ENCODE peak calls at places on chromosomes 7 and 10, in nine cellular contexts. Y, R, G, M, U, E, S, T and W are unnamed samples.

GRCh38 chr10:75693453-75693852 is 262.0 kb downstream of the LRMDA start:
- DNase-seq in G (no peak), Y (no peak), E (no peak), M (no peak), T (no peak), R (no peak), U (no peak), S (no peak), W (no peak)

GRCh38 chr10:34812771-34813170 is 2.3 kb downstream of the PARD3 start:
- DNase-seq in Y (no peak), G (no peak), E (no peak), U (no peak), R (no peak), T (no peak), M (no peak), S (no peak), W (no peak)

GRCh38 chr10:102656791-102657371 is 12.6 kb downstream of the TRIM8 start:
- DNase-seq in M (no peak), T (no peak), G (peak), E (no peak), S (no peak), U (no peak), Y (no peak), R (peak), W (no peak)

GRCh38 chr7:131511774-131512535 is 44.5 kb downstream of the PODXL start:
- DNase-seq in E (no peak), M (peak), U (no peak), G (no peak), S (no peak), T (no peak), R (no peak), Y (no peak), W (no peak)

GRCh38 chr10:66218981-66219587 is 706.8 kb upstream of the LRRTM3 start:
- DNase-seq in Y (no peak), R (no peak), E (no peak), M (no peak), S (no peak), T (no peak), G (no peak), U (no peak), W (no peak)

GRCh38 chr7:158030566-158030965 is 557.1 kb downstream of the PTPRN2 start:
- DNase-seq in T (no peak), E (no peak), S (no peak), M (no peak), G (peak), U (no peak), Y (no peak), R (no peak), W (no peak)

GRCh38 chr10:109726473-109726872 is 196.8 kb downstream of the XPNPEP1 start:
- DNase-seq in S (no peak), T (no peak), Y (no peak), E (no peak), R (peak), M (no peak), G (no peak), U (no peak), W (no peak)

GRCh38 chr10:70920519-70920918 is 32.2 kb upstream of the PCBD1 start:
- DNase-seq in E (no peak), Y (no peak), S (no peak), U (peak), R (peak), G (peak), T (no peak), M (no peak), W (no peak)

GRCh38 chr7:73738612-73739386 is at the start of gene ABHD11:
- DNase-seq in Y (peak), M (peak), R (peak), T (peak), G (peak), E (peak), S (peak), U (peak), W (peak)
- TF ChIP-seq POLR2A in Y (peak), M (no peak), R (peak), T (peak), G (no peak), E (peak), S (peak), U (peak), W (peak)

GRCh38 chr10:27240212-27240890 is at the start of gene ACBD5:
- DNase-seq in G (peak), U (peak), M (peak), S (peak), Y (peak), R (peak), E (peak), T (peak), W (peak)
- TF ChIP-seq POLR2A in G (no peak), U (peak), M (no peak), S (no peak), Y (peak), R (peak), E (no peak), T (peak), W (no peak)

DNA sequence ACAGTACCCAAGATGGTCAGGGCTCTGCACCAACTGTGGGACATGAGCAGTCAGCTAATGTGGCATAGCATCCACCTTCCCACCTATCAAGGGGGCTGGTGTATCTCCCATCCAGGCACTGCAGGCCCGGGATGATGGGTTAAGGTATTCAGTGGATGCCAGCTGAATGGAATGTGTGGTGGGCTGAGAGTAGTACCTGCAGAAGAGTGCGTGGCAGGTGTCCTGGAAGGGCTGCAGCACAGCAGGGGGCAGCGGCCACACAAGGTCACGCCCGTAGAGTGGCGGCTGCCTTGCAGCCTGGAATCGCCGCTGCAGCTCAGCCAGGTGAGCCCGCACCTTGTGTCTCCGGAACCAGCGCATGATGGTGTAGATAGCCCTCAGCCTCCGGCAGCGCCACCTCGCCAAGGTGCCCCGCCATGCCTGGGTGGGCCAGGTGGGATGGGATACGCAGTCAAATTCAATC is 13.3 kb downstream of the MYO1G start:
- DNase-seq in E (no peak), G (no peak), Y (no peak), T (no peak), R (no peak), U (no peak), S (no peak), M (no peak), W (no peak)
- TF ChIP-seq POLR2A in E (no peak), G (no peak), Y (no peak), T (no peak), R (no peak), U (no peak), S (no peak), M (no peak), W (no peak)

GRCh38 chr7:112110651-112111050 is 95.5 kb downstream of the DOCK4 start:
- DNase-seq in Y (no peak), T (no peak), U (no peak), R (no peak), E (no peak), G (no peak), M (no peak), S (no peak), W (no peak)
- TF ChIP-seq POLR2A in Y (no peak), T (no peak), U (no peak), R (no peak), E (no peak), G (no peak), M (no peak), S (no peak), W (no peak)

GRCh38 chr7:50653997-50654425 is 88.8 kb upstream of the DDC start:
- DNase-seq in R (peak), E (no peak), T (peak), Y (peak), S (peak), U (no peak), M (peak), G (peak), W (no peak)
- TF ChIP-seq POLR2A in R (peak), E (no peak), T (no peak), Y (no peak), S (no peak), U (no peak), M (no peak), G (no peak), W (no peak)

GRCh38 chr10:86752311-86752710 is 4.1 kb upstream of the BMPR1A start:
- DNase-seq in S (no peak), Y (no peak), U (no peak), E (no peak), G (no peak), T (no peak), R (no peak), M (no peak), W (no peak)
- TF ChIP-seq POLR2A in S (no peak), Y (no peak), U (no peak), E (no peak), G (no peak), T (no peak), R (no peak), M (no peak), W (no peak)

DNA sequence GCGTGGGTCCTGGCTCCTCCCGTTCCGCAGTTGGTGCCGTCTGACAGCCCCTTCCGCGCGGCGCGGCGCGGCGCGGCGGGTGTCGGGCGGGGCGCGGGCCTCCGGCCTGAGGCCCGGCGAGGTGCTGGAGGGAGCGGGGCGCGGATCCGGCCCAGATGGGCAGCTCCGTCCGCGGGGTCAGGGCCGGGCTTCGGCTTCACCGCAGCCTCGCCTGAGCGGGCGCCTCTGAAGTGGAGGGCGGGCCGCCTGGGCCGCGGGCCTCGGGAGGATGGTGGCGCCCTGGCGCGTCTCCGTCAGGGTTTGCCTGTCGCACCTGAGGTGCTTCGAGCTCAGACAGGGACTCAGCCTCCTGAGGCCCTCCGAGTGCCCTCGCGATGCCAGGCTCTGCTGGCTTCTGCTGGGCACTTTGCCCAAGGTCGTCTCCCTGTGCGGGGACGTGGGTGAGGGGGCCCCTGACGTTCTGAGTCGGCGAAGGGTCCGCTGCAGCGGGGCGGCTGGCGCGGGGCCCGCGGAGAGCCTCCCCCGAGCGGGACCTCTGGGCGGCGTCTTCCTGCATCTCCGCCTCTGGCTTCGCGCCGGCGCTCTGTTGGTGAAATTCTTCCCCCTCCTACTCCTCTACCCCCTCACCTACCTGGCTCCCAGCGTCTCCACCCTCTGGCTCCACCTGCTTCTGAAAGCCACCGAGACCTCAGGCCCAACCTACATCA is 471 bp downstream of the ADCK2 start:
- DNase-seq in T (peak), S (no peak), Y (peak), E (peak), M (peak), R (peak), U (peak), G (peak), W (no peak)
- TF ChIP-seq POLR2A in T (no peak), S (no peak), Y (peak), E (no peak), M (no peak), R (peak), U (no peak), G (no peak), W (no peak)